ENCODE peak calls at places on chromosomes 16 and 17, in eight cellular contexts. I is mammary epithelial cell; E is CD8-positive, alpha-beta memory T cell; T is activated B cell treated with CpG ODN at 0.5 μM for 24 hours; C is NCI-H1694 treated with DMSO at 0.1 percent for 48 hours; F is activated naive CD4-positive, alpha-beta T cell treated with anti-CD3 and anti-CD28 coated beads, Interleukin-2, amount 10 ng/mL, durations not matched to agents 7 days and 5 days; K is non-pigmented ciliary epithelial cell; W is NT2/D1. X is an unnamed sample.

GRCh38 chr17:79835953-79836951 is 3.0 kb downstream of the CBX4 start:
- DNase-seq in C (no peak), E (no peak), F (peak), W (peak), K (no peak), T (no peak), I (no peak), X (no peak)

GRCh38 chr17:78940708-78941107 is 15.5 kb upstream of the TIMP2 start:
- DNase-seq in T (no peak), F (no peak), I (no peak), E (no peak), K (no peak), C (no peak), W (no peak), X (no peak)

GRCh38 chr16:65254144-65254543 is 132.3 kb upstream of the CDH11 start:
- DNase-seq in T (no peak), C (no peak), W (no peak), I (no peak), K (no peak), F (no peak), E (no peak), X (no peak)

GRCh38 chr17:70110443-70110880 is 35.4 kb downstream of the KCNJ16 start:
- DNase-seq in K (peak), C (no peak), E (no peak), W (no peak), I (no peak), T (no peak), F (no peak), X (no peak)

GRCh38 chr16:87583453-87584131 is 18.7 kb upstream of the JPH3 start:
- DNase-seq in W (no peak), I (no peak), F (no peak), K (no peak), E (no peak), C (no peak), T (no peak), X (no peak)

GRCh38 chr17:82791532-82791931 is 39.7 kb downstream of the TBCD start:
- DNase-seq in E (no peak), I (peak), C (no peak), T (no peak), W (no peak), K (peak), F (no peak), X (no peak)

GRCh38 chr17:64256913-64257807 is 5.9 kb downstream of the TEX2 start:
- DNase-seq in C (no peak), E (no peak), W (no peak), I (peak), F (no peak), K (no peak), T (no peak), X (no peak)

GRCh38 chr17:34504814-34505484 is 74.4 kb upstream of the TMEM132E start:
- DNase-seq in C (no peak), E (no peak), F (no peak), I (no peak), K (no peak), W (no peak), T (no peak), X (no peak)

GRCh38 chr16:30893744-30894539 is at the start of gene BCL7C:
- DNase-seq in W (peak), T (peak), C (peak), E (peak), F (peak), K (no peak), I (peak), X (peak)

GRCh38 chr17:41552455-41552854 is 19.4 kb downstream of the KRT9 start:
- DNase-seq in C (no peak), E (no peak), W (no peak), I (no peak), T (no peak), K (no peak), F (no peak), X (no peak)

GRCh38 chr17:69810326-69811035 is 264.5 kb upstream of the KCNJ16 start:
- DNase-seq in I (peak), F (no peak), E (no peak), C (no peak), W (no peak), T (no peak), K (no peak), X (no peak)

GRCh38 chr17:40341808-40342574 is 22.5 kb downstream of the GJD3 start:
- DNase-seq in T (no peak), I (no peak), W (no peak), K (no peak), C (no peak), F (peak), E (no peak), X (no peak)

GRCh38 chr17:77381185-77381700 is 240.5 kb downstream of the SEC14L1 start:
- DNase-seq in E (no peak), F (no peak), T (no peak), K (no peak), W (no peak), C (no peak), I (no peak), X (no peak)